ENCODE peak calls at places on chromosomes 11 and 22, in four cellular contexts. T is transverse colon, K is ovary, E is A549. Q is an unnamed sample.

GRCh38 chr11:96145163-96145585 is 197.8 kb downstream of the MAML2 start:
- DNase-seq in K (no peak), T (no peak), E (peak; percentile 26), Q (no peak)

GRCh38 chr22:30286813-30287625 is 2.3 kb downstream of the CASTOR1 start:
- DNase-seq in E (peak; percentile 73), K (peak; percentile 79), T (peak; percentile 87), Q (no peak)

GRCh38 chr11:128297111-128297651 is 290.2 kb downstream of the ETS1 start:
- DNase-seq in E (no peak), K (no peak), T (no peak), Q (no peak)

GRCh38 chr11:131884461-131885073 is 514.2 kb downstream of the NTM start:
- DNase-seq in E (no peak), K (no peak), T (no peak), Q (no peak)

GRCh38 chr22:44719586-44720368 is 17.8 kb downstream of the PRR5 start:
- DNase-seq in T (peak; percentile 69), K (peak; percentile 60), E (no peak), Q (no peak)

GRCh38 chr11:116459644-116460043 is 313.1 kb downstream of the BUD13 start:
- DNase-seq in T (no peak), E (no peak), K (no peak), Q (no peak)

GRCh38 chr22:43263645-43264514 is 76.9 kb upstream of the TTLL12 start:
- DNase-seq in T (peak; percentile 69), E (no peak), K (peak; percentile 87), Q (no peak)

GRCh38 chr11:131099013-131099412 is 182.7 kb upstream of the SNX19 start:
- DNase-seq in E (peak; percentile 38), T (no peak), K (no peak), Q (peak; percentile 86)

GRCh38 chr11:7673724-7674434 is 579 bp upstream of the CYB5R2 start:
- DNase-seq in T (peak; percentile 76), E (no peak), K (peak; percentile 75), Q (no peak)

GRCh38 chr11:114666760-114667159 is 11.6 kb upstream of the NXPE2 start:
- DNase-seq in T (no peak), E (no peak), K (no peak), Q (no peak)

GRCh38 chr11:10305964-10306918 is 1.4 kb downstream of the ADM start:
- DNase-seq in T (peak; percentile 41), K (peak; percentile 57), E (peak; percentile 38), Q (no peak)

GRCh38 chr22:42296381-42296853 is 26.0 kb upstream of the TCF20 start:
- DNase-seq in K (peak; percentile 53), T (peak; percentile 50), E (no peak), Q (no peak)

GRCh38 chr11:131943296-131943695 is 572.9 kb downstream of the NTM start:
- DNase-seq in T (no peak), K (no peak), E (no peak), Q (no peak)

GRCh38 chr11:65554057-65554818 is 3.9 kb downstream of the LTBP3 start:
- DNase-seq in T (no peak), E (no peak), K (no peak), Q (no peak)

GRCh38 chr11:65549088-65549487 is 9.1 kb downstream of the LTBP3 start:
- DNase-seq in E (no peak), K (no peak), T (no peak), Q (no peak)

GRCh38 chr11:65552413-65552951 is 5.7 kb downstream of the LTBP3 start:
- DNase-seq in E (no peak), K (no peak), T (no peak), Q (no peak)

GRCh38 chr11:65553301-65554001 is 4.7 kb downstream of the LTBP3 start:
- DNase-seq in T (peak; percentile 52), E (no peak), K (no peak), Q (no peak)

GRCh38 chr11:65551572-65552398 is 6.4 kb downstream of the LTBP3 start:
- DNase-seq in K (peak; percentile 61), T (peak; percentile 90), E (peak; percentile 81), Q (no peak)
- H3K4me1 ChIP-seq in K (peaks cover 11% of the 10 kb centered on the region), T (peaks cover 55% of the 10 kb centered on the region), E (peaks cover 50% of the 10 kb centered on the region), Q (peaks cover 51% of the 10 kb centered on the region)

DNA sequence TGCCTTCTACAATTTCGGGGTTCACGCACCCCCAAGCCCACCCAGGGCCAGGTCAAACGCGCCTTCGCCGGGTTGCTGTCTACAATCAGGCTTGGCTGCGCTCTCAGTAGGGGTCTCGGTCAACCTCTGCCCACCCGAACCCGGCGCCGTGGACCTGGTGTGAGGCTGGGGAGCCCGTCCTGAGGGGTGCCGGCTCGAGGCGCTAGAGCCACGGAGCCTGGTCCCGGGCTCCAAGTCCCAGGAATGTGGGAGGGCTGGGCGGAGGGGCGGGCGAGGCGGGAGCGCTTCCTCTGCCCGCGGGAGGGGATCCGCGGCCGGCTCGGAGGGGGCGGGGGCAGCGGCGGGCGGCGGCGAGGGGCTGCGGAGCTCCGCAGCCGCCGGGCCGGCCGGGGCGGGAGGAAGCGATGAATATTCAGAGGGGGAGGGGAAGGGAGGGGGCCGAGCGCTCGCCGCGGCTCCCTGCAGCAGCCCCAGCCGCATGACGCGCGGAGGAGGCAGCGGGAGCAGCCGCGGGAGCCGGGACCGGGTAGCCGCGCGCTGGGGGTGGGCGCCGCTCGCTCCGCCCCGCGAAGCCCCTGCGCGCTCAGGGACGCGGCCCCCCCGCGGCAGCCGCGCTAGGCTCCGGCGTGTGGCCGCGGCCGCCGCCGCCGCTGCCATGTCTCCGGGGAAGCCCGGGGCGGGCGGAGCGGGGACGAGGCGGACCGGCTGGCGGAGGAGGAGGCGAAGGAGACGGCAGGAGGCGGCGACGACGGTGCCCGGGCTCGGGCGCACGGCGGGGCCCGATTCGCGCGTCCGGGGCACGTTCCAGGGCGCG is at the start of gene PTPRJ:
- DNase-seq in E (peak; percentile 65), T (peak; percentile 63), K (peak; percentile 63), Q (no peak)
- TF ChIP-seq POLR2A in E (peak; percentile 40), T (no peak), K (no peak), Q (no peak)

GRCh38 chr22:26632422-26633155 is 10.8 kb downstream of the CRYBA4 start:
- DNase-seq in K (no peak), T (no peak), E (no peak), Q (no peak)
- TF ChIP-seq EP300 in K (no peak), T (no peak), E (no peak), Q (no peak)

GRCh38 chr11:3155691-3156258 is 9.3 kb downstream of the OSBPL5 start:
- DNase-seq in K (peak; percentile 34), E (no peak), T (peak; percentile 6), Q (no peak)
- H3K4me1 ChIP-seq in K (peaks cover 17% of the 10 kb centered on the region), E (peaks cover 14% of the 10 kb centered on the region), T (peaks cover 73% of the 10 kb centered on the region), Q (peaks cover 93% of the 10 kb centered on the region)

DNA sequence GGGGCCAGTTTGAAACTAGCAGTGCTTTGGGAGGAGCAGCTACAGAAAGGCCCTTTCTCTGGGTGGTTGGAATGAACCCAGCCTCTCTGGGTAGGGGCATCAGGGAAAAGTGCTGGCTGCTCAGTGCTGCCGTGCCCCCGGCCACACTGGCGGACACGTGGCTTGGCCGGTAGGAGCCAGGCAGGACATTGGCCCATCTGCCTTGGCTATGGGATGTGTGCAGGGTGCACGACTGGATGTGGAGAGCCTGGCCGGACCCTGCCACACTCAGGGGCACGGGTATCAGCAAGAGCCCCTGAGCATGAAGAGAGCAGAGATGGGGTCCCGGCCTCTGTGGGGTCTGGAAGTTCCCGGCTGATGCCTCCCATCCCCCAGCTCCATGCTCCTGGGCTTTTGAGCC is 46.6 kb downstream of the TPCN2 start:
- DNase-seq in E (no peak), K (no peak), T (no peak), Q (no peak)
- TF ChIP-seq POLR2A in E (no peak), K (no peak), T (no peak), Q (no peak)

DNA sequence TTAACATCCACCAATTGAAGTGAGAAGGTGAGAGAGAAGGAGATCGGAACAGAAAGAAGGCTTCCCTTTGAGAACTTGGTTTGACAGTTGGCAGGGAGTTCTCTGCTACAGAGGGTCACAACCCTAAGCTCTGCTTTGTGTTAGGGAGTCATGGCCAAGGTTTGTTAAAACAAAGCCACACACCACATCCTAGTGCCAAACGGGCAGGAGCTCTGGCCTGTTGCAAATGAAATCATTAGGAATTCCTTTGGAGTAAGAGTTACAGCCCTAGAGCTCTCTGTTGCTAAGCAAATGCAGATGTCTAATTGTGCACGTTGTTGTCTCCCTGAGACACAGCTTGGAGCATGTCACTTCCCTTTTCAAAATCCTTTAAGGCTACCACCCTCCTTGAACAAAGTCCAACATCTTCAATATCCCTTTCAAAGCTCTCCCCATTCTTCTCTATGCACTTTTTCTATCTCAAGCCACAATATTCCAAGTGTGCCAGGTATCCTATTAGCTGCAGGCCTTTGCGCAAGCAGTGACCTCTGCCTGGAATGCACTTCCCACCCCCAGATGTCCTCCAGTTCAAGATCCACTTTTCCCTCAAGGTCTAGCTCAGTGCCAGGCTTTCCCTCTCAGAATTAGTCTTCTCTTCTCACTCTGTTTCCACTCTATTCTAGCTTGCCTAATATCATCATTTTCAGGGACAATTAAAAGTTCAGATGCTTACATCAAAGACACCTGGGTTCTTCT is 253.7 kb upstream of the POU2AF2 start:
- DNase-seq in E (no peak), K (no peak), T (no peak), Q (peak; percentile 66)
- TF ChIP-seq EP300 in E (no peak), K (no peak), T (no peak), Q (no peak)

GRCh38 chr11:46594785-46595184 is 962 bp upstream of the AMBRA1 start:
- DNase-seq in T (no peak), K (no peak), E (no peak), Q (no peak)

GRCh38 chr11:46597609-46598219 is 3.9 kb upstream of the AMBRA1 start:
- DNase-seq in T (no peak), E (no peak), K (no peak), Q (no peak)

GRCh38 chr11:46594383-46594718 is 528 bp upstream of the AMBRA1 start:
- DNase-seq in T (no peak), K (no peak), E (no peak), Q (no peak)

GRCh38 chr11:46599340-46600067 is 5.7 kb upstream of the AMBRA1 start:
- DNase-seq in K (no peak), E (no peak), T (no peak), Q (no peak)

GRCh38 chr11:46597155-46597554 is 3.3 kb upstream of the AMBRA1 start:
- DNase-seq in T (no peak), K (no peak), E (no peak), Q (no peak)
- H3K4me1 ChIP-seq in T (peaks cover 23% of the 10 kb centered on the region), K (peaks cover 5% of the 10 kb centered on the region), E (peaks cover 11% of the 10 kb centered on the region), Q (peaks cover 10% of the 10 kb centered on the region)

DNA sequence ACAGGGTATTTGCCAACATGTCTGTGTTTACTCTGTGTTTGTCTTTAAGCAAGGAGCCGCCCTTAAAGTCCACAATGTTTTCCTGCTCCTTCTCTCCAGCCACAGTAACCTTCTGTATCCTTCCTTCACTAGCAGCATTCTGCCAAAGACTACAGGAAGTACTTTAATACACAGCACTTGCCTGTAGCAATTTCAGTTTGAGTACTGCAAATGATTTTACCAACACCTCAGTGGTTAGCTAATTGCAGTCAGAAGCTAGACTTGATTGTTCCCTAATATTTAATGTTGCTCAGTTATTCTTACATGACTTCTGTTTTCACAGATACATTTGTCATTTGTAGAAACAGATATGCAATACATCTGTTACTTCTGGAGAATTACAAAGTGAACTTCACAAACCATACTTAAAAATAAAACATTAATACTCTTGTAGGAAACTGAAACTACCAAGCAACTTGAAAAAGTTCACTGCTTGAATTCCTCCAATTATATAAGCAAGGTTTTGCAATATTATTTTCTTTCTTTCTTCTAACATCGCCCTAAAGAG is 69.1 kb downstream of the FCHSD2 start:
- DNase-seq in E (peak; percentile 75), K (no peak), T (no peak), Q (no peak)
- TF ChIP-seq POLR2A in E (no peak), K (no peak), T (no peak), Q (no peak)